ENCODE peak calls at places on chromosomes 12 and 14, in ten cellular contexts. S is HepG2; T is mammary epithelial cell; D is pancreas; V is mesendoderm; F is transverse colon; N is thoracic aorta; I is heart left ventricle; U is CD4-positive, alpha-beta memory T cell; L is iPS DF 6.9. X is an unnamed sample.

GRCh38 chr14:20802341-20803084 is at the start of gene RNASE1:
- DNase-seq in S (peak; percentile 33), T (no peak), D (no peak), V (peak; percentile 46), F (peak; percentile 72), N (no peak), I (peak; percentile 66), U (no peak), L (no peak), X (peak; percentile 84)

GRCh38 chr12:107801150-107801549 is 26.6 kb downstream of the ASCL4 start:
- DNase-seq in S (no peak), T (no peak), D (no peak), V (no peak), F (no peak), N (no peak), I (no peak), U (no peak), L (no peak), X (no peak)

GRCh38 chr12:20863056-20863455 is 52.6 kb downstream of the SLCO1B3 start:
- DNase-seq in S (no peak), T (no peak), D (no peak), V (peak; percentile 4), F (no peak), N (no peak), I (no peak), U (no peak), L (no peak), X (no peak)

GRCh38 chr14:102803139-102803538 is 25.9 kb downstream of the TRAF3 start:
- DNase-seq in S (no peak), T (no peak), D (no peak), V (no peak), F (no peak), N (no peak), I (no peak), U (no peak), L (no peak), X (no peak)

GRCh38 chr12:132014092-132014914 is 64.6 kb downstream of the EP400 start:
- DNase-seq in S (no peak), T (no peak), D (no peak), V (no peak), F (no peak), N (no peak), I (no peak), U (no peak), L (no peak), X (no peak)

GRCh38 chr14:52351561-52352491 is 37.7 kb downstream of the PTGER2 start:
- DNase-seq in S (no peak), T (peak; percentile 49), D (no peak), V (no peak), F (no peak), N (no peak), I (no peak), U (peak; percentile 83), L (no peak), X (no peak)

GRCh38 chr12:1670815-1671268 is 20.0 kb upstream of the ADIPOR2 start:
- DNase-seq in S (no peak), T (peak; percentile 40), D (no peak), V (peak; percentile 58), F (peak; percentile 57), N (no peak), I (no peak), U (no peak), L (no peak), X (peak; percentile 23)

GRCh38 chr14:46580941-46581671 is 70.5 kb downstream of the RPL10L start:
- DNase-seq in S (peak; percentile 16), T (peak; percentile 6), D (no peak), V (peak; percentile 66), F (peak; percentile 14), N (no peak), I (no peak), U (no peak), L (peak; percentile 13), X (no peak)

GRCh38 chr12:49357099-49357678 is 10.1 kb upstream of the SPATS2 start:
- DNase-seq in S (no peak), T (peak; percentile 46), D (no peak), V (no peak), F (no peak), N (no peak), I (no peak), U (no peak), L (no peak), X (no peak)

GRCh38 chr14:71119832-71120231 is 212.6 kb downstream of the PCNX1 start:
- DNase-seq in S (no peak), T (no peak), D (no peak), V (no peak), F (no peak), N (no peak), I (no peak), U (no peak), L (no peak), X (no peak)

GRCh38 chr14:30874120-30874998 is at the start of gene COCH:
- DNase-seq in S (peak; percentile 71), T (no peak), D (peak; percentile 77), V (peak; percentile 79), F (peak; percentile 54), N (no peak), I (peak; percentile 18), U (peak; percentile 17), L (no peak), X (no peak)

GRCh38 chr12:104305349-104305748 is 1.8 kb downstream of the EID3 start:
- DNase-seq in S (no peak), T (no peak), D (no peak), V (no peak), F (no peak), N (no peak), I (no peak), U (no peak), L (no peak), X (no peak)

GRCh38 chr12:104307655-104308000 is 4.1 kb downstream of the EID3 start:
- DNase-seq in S (no peak), T (no peak), D (no peak), V (no peak), F (no peak), N (no peak), I (no peak), U (no peak), L (no peak), X (no peak)

GRCh38 chr12:104306943-104307654 is 3.6 kb downstream of the EID3 start:
- DNase-seq in S (no peak), T (no peak), D (no peak), V (no peak), F (no peak), N (no peak), I (no peak), U (no peak), L (no peak), X (no peak)

GRCh38 chr12:104304261-104305004 is 894 bp downstream of the EID3 start:
- DNase-seq in S (no peak), T (no peak), D (no peak), V (no peak), F (no peak), N (no peak), I (no peak), U (no peak), L (no peak), X (no peak)

DNA sequence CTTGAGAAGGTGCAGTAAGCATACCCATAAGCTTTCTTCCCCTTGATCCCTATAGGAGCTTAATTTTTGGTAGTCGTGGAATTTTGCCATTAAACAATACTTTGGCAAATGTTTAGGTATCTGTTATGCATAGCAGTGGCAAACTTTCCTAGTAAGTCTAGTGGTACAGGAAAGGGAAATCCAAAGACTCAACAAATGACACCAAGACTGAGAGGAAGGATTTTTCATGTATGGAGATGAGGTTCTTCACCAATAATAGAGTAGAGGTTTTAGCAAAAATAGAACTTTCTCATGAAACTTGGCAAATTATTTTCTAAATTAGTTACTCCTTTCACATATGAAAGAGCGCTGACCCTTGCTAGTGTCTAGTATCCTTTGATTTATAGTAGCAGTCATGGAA is 2.8 kb downstream of the EID3 start:
- DNase-seq in S (no peak), T (no peak), D (no peak), V (no peak), F (no peak), N (no peak), I (no peak), U (no peak), L (no peak), X (no peak)
- H3K4me1 ChIP-seq in S (no peaks in the 10 kb centered on the region), T (peaks cover 20% of the 10 kb centered on the region), D (peaks cover 8% of the 10 kb centered on the region), V (peaks cover 4% of the 10 kb centered on the region), F (peaks cover 37% of the 10 kb centered on the region), N (peaks cover 28% of the 10 kb centered on the region), I (no peaks in the 10 kb centered on the region), U (peaks cover 41% of the 10 kb centered on the region), L (peaks cover 5% of the 10 kb centered on the region), X (peaks cover 69% of the 10 kb centered on the region)

DNA sequence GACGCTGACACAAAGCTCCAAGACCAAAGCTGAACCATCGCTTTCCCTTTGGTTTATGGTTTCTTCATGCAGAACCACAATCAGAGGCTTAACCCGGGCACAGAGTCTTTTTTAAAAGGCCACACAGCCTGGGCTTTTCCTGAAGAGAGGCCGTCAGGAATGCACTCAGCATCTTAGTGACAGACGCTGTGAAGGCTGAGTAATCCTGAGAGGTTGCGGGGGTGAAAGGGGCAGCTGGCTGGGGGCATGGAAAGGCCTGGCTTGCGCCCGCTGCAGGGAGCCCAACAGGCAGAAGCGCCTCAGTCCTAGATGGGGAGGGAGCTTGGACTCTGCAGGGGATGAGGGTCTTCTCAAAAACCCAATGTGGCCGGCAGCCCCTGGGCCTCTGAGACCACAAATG is 13.6 kb downstream of the CTDSP2 start:
- DNase-seq in S (no peak), T (no peak), D (no peak), V (peak; percentile 58), F (no peak), N (no peak), I (no peak), U (no peak), L (no peak), X (no peak)
- H3K27ac ChIP-seq in S (no peak overlapping the region), T (no peak overlapping the region), D (no peak overlapping the region), V (no peak overlapping the region), F (peak overlapping the region; percentile 73), N (peak overlapping the region; percentile 39), I (peak overlapping the region; percentile 68), U (peak overlapping the region; percentile 53), L (no peak overlapping the region), X (no peak overlapping the region)

DNA sequence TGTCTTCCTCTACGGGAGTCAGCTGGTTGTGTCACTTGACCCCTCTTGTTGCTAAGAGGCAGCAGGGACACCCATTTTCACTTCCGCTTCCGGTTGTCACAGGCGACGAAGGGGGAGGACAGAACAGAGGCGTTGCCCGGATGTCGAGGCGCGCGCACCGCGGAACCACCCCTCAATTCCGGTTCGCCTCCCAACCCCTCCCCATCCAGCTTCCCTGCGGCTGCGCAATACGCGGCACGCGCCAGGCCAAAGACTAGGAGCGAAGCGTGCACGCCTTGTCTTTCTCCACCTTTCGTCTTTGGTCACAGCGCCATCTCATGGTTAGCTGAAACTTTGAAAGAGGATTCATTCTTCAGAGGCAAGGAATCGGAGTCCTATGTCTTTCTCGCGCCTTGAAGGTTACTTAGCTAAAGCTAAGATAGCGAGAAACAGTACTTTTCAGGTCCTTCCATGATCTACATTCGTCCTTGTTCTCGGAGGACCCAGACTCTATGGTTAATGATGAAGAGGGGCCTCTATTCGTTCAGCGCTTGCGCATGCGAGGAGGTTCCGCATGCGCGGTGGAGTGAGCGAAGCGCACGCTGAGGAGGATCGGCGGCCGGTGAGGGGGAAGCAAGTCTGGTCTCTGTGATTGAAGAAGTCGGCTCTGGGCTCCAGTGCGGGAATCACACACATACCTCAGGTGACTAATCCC is at the start of the genes ATP6V1D and EIF2S1:
- DNase-seq in S (peak; percentile 98), T (peak; percentile 99), D (peak; percentile 99), V (peak; percentile 100), F (peak; percentile 99), N (peak; percentile 97), I (peak; percentile 99), U (peak; percentile 100), L (peak; percentile 98), X (peak; percentile 99)
- H3K4me1 ChIP-seq in S (peaks cover 43% of the 10 kb centered on the region), T (peaks cover 27% of the 10 kb centered on the region), D (peaks cover 25% of the 10 kb centered on the region), V (no peaks in the 10 kb centered on the region), F (peaks cover 46% of the 10 kb centered on the region), N (peaks cover 32% of the 10 kb centered on the region), I (peaks cover 9% of the 10 kb centered on the region), U (peaks cover 71% of the 10 kb centered on the region), L (no peaks in the 10 kb centered on the region), X (no peaks in the 10 kb centered on the region)

GRCh38 chr14:32307881-32308582 is 21.1 kb upstream of the AKAP6 start:
- DNase-seq in S (peak; percentile 77), T (peak; percentile 65), D (no peak), V (no peak), F (peak; percentile 62), N (no peak), I (no peak), U (no peak), L (no peak), X (no peak)
- H3K27ac ChIP-seq in S (no peak overlapping the region), T (no peak overlapping the region), D (peak overlapping the region; percentile 32), V (no peak overlapping the region), F (peak overlapping the region; percentile 66), N (no peak overlapping the region), I (no peak overlapping the region), U (no peak overlapping the region), L (no peak overlapping the region), X (no peak overlapping the region)

X was measured in right atrium auricular region.